ENCODE peak calls at places on chromosomes 16 and 17, in five cellular contexts. W is cardiac muscle cell, L is HFF-Myc, C is mammary epithelial cell, U is H7. H is an unnamed sample.

GRCh38 chr17:56159764-56160394 is 6.6 kb downstream of the ANKFN1 start:
- DNase-seq in W (peak; percentile 11), L (no peak), C (no peak), U (peak; percentile 13), H (no peak)

GRCh38 chr17:16975266-16975651 is 3.3 kb upstream of the TNFRSF13B start:
- DNase-seq in W (no peak), L (no peak), C (no peak), U (no peak), H (no peak)

GRCh38 chr17:36183001-36183810 is 6.8 kb upstream of the TBC1D3B start:
- DNase-seq in W (peak; percentile 86), L (no peak), C (peak; percentile 66), U (peak; percentile 82), H (peak; percentile 74)

GRCh38 chr17:10744509-10745000 is 14.7 kb upstream of the TMEM220 start:
- DNase-seq in W (no peak), L (no peak), C (no peak), U (no peak), H (no peak)

GRCh38 chr16:86761117-86761971 is 183.0 kb downstream of the FOXL1 start:
- DNase-seq in W (peak; percentile 64), L (peak; percentile 74), C (peak; percentile 39), U (peak; percentile 91), H (peak; percentile 83)

GRCh38 chr17:78019367-78019975 is 61.0 kb downstream of the TNRC6C start:
- DNase-seq in W (no peak), L (no peak), C (no peak), U (no peak), H (peak; percentile 41)

GRCh38 chr17:78361227-78361683 is 1.4 kb upstream of the SOCS3 start:
- DNase-seq in W (no peak), L (no peak), C (no peak), U (no peak), H (peak; percentile 92)

GRCh38 chr16:65975049-65975708 is 391.3 kb upstream of the CDH5 start:
- DNase-seq in W (no peak), L (peak; percentile 72), C (peak; percentile 70), U (no peak), H (peak; percentile 70)

GRCh38 chr17:68378202-68379149 is 78.8 kb downstream of the WIPI1 start:
- DNase-seq in W (no peak), L (peak; percentile 75), C (peak; percentile 28), U (peak; percentile 66), H (peak; percentile 94)

GRCh38 chr16:74868501-74868900 is 93.9 kb upstream of the FA2H start:
- DNase-seq in W (no peak), L (peak; percentile 7), C (peak; percentile 60), U (no peak), H (no peak)

GRCh38 chr17:10628756-10629155 is 28.4 kb downstream of the MYH3 start:
- DNase-seq in W (no peak), L (no peak), C (no peak), U (peak; percentile 80), H (peak; percentile 47)

GRCh38 chr17:72258711-72259110 is 137.9 kb downstream of the SOX9 start:
- DNase-seq in W (no peak), L (no peak), C (no peak), U (no peak), H (no peak)

GRCh38 chr17:304461-304860 is 48.1 kb downstream of the RPH3AL start:
- DNase-seq in W (peak; percentile 30), L (no peak), C (no peak), U (peak; percentile 81), H (peak; percentile 70)

GRCh38 chr16:72109300-72109699 is 15.7 kb downstream of the DHX38 start:
- DNase-seq in W (no peak), L (no peak), C (no peak), U (no peak), H (no peak)

GRCh38 chr17:31274252-31274651 is 22.8 kb downstream of the OMG start:
- DNase-seq in W (no peak), L (no peak), C (peak; percentile 87), U (no peak), H (no peak)

GRCh38 chr16:48052731-48053130 is 103.1 kb downstream of the ABCC12 start:
- DNase-seq in W (no peak), L (no peak), C (no peak), U (no peak), H (peak; percentile 93)

GRCh38 chr17:58224315-58224714 is 5.3 kb upstream of the MKS1 start:
- DNase-seq in W (no peak), L (peak; percentile 52), C (peak; percentile 43), U (no peak), H (peak; percentile 76)

GRCh38 chr16:79601978-79602609 is 1.6 kb upstream of the MAF start:
- DNase-seq in W (peak; percentile 88), L (peak; percentile 31), C (peak; percentile 72), U (peak; percentile 60), H (peak; percentile 83)

GRCh38 chr17:76432712-76433336 is 20.1 kb downstream of the UBE2O start:
- DNase-seq in W (no peak), L (peak; percentile 36), C (no peak), U (no peak), H (peak; percentile 55)

GRCh38 chr17:7589891-7590611 is at the start of gene SOX15:
- DNase-seq in W (no peak), L (no peak), C (peak; percentile 69), U (peak; percentile 82), H (peak; percentile 89)

DNA sequence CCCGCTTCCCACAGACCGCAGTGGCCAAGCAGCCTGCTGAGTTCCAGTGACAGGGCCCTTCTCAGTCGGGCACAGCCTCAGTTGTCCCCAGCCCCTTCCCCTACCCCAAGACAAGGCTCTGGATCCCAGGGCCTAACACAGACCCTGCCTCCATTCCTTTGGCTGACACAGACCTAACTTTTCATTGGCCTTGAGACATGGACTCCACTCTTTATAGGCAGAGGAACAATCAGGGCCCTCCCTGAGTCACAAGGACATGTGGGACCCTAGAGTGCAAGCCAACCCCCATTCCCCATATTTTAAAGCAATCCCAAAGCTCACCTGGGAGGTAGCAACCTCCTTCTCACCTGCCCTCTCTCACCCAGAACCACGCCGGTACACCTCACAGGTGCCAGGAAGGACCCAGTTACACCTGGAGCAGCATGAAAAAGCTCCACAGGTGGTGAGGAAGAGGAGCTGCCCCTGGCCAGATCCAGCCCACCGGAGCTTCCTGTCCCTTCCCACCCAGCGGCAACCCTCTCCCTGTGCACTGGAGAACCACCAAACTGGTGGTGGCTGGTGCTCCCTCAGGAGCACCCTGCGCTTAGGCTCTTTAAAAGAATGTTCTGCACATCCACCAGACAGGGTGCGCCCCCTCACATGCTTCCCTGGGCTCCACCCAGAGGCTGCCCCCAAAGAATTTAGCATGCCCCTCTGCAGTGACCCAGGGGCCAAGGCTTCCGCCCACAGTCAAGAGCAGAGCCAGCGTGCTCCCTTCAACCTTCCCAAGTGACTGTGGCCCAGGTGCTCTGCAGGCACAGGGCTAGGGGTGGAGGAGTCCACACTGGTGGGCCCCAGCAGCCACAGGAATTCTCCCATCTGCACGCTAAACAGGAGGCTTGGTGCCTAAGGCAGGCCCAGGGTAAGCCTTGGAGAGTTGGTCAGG is 3.4 kb downstream of the MNT start:
- DNase-seq in W (no peak), L (no peak), C (no peak), U (no peak), H (no peak)
- H3K4me3 ChIP-seq in W (no peak overlapping the region), L (peak overlapping the region; percentile 39), C (peak overlapping the region; percentile 30), U (peak overlapping the region; percentile 4), H (no peak overlapping the region)

DNA sequence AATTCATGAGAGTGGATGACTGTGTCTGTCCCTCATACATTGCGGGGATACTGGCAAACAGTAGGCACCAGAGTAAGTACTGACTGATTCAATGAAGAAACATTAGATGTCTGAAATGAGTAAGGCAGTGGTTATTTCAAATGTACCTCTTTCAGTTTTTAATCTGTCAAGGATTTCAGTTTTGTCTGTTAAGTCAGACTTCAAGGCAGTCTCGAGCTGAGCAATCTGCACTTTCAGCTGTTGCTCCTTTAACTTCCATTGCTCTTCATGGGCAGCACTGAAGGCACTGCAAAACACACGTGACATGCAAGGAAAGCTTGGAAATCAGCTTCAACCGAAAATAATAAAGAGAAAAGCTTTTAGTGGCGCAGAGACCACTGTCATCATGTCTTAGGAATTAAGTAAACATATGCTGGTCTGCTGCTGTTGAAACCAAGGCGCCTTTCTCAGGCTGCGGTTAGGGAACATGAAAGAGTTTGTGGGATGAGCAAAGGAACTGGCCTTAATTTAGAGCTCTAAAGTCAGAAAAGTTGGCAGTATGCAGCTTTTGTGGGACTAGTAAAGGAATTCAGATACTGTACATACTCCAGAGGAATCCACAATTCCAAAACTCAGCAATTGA is 38.8 kb downstream of the RPGRIP1L start:
- DNase-seq in W (peak; percentile 5), L (peak; percentile 59), C (no peak), U (no peak), H (no peak)
- H3K4me3 ChIP-seq in W (no peak overlapping the region), L (no peak overlapping the region), C (no peak overlapping the region), U (no peak overlapping the region), H (no peak overlapping the region)

DNA sequence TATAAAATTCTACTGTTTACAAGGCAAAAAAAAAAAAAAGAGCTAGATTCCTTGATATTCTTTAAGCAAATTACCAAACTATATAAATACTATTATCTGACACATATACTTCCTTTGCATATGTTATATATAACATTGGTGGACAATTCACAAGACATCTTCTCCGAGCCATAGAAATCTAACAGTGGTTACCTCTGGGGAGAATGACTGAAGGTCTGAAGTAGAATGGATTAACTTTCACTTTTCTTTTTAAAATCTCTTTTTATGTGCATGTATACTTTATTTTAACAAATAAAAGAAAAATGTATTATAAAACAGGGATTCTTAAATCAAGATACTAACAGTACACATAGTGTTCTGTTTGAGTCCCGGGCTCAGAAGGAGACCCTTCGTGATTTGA is 131.0 kb downstream of the MRTFB start:
- DNase-seq in W (no peak), L (no peak), C (no peak), U (no peak), H (no peak)
- H3K4me3 ChIP-seq in W (no peak overlapping the region), L (no peak overlapping the region), C (no peak overlapping the region), U (no peak overlapping the region), H (no peak overlapping the region)

GRCh38 chr16:25065899-25066298 is 45.6 kb upstream of the LCMT1 start:
- DNase-seq in W (no peak), L (no peak), C (no peak), U (peak; percentile 63), H (peak; percentile 59)

GRCh38 chr16:25063102-25063501 is 47.9 kb upstream of the ARHGAP17 start:
- DNase-seq in W (no peak), L (no peak), C (no peak), U (no peak), H (no peak)

GRCh38 chr16:25063865-25064264 is 47.7 kb upstream of the LCMT1 start:
- DNase-seq in W (peak; percentile 15), L (no peak), C (no peak), U (no peak), H (no peak)

GRCh38 chr16:25064967-25065366 is 46.6 kb upstream of the LCMT1 start:
- DNase-seq in W (no peak), L (no peak), C (no peak), U (no peak), H (no peak)

DNA sequence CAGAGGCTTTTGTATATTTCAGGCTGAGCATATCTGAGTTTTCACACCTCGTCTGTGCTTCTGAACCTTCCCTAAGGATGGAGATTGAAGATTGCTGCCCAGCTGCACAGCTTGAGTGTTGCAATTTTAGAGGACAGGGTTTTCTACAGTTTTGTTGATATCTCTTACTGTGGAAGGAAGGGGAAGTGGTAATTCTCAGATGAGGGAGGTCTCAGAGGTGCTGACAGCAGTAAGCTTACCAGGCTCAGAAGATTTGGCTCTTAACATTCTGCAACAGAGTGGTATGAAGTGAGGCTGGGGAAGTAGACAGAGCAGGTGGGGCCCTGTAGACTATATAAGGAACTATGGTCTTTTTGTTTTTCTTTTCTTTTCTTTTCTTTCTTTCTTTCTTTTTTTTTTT is 45.8 kb upstream of the ARHGAP17 start:
- DNase-seq in W (peak; percentile 92), L (no peak), C (no peak), U (no peak), H (no peak)
- H3K4me3 ChIP-seq in W (no peak overlapping the region), L (no peak overlapping the region), C (no peak overlapping the region), U (no peak overlapping the region), H (no peak overlapping the region)